ENCODE peak calls at places on chromosomes 11 and 22, in nine cellular contexts. One of them, this sample, is unnamed.
A peak's percentile ranks its signal among the peaks of the same experiment; 100 is the strongest.

GRCh38 chr11:70146309-70146708 is 56.8 kb upstream of the FADD start:
- DNase-seq in fibroblast of lung: no peak
- DNase-seq in GM12878: no peak
- DNase-seq in fibroblast of mammary gland: no peak
- DNase-seq in lower leg skin: no peak
- DNase-seq in PC-3: no peak
- DNase-seq in HFF-Myc: no peak
- DNase-seq in fibroblast of villous mesenchyme: no peak
- DNase-seq in endothelial cell: no peak
- DNase-seq in this sample: no peak

GRCh38 chr11:22415481-22415880 is 77.3 kb downstream of the SLC17A6 start:
- DNase-seq in fibroblast of mammary gland: peak; percentile 75
- DNase-seq in PC-3: no peak
- DNase-seq in fibroblast of villous mesenchyme: no peak
- DNase-seq in HFF-Myc: no peak
- DNase-seq in fibroblast of lung: peak; percentile 13
- DNase-seq in endothelial cell: no peak
- DNase-seq in GM12878: no peak
- DNase-seq in lower leg skin: no peak
- DNase-seq in this sample: no peak

GRCh38 chr11:60902625-60903024 is 3.8 kb downstream of the PRPF19 start:
- DNase-seq in PC-3: no peak
- DNase-seq in fibroblast of villous mesenchyme: no peak
- DNase-seq in GM12878: no peak
- DNase-seq in HFF-Myc: no peak
- DNase-seq in endothelial cell: no peak
- DNase-seq in fibroblast of lung: no peak
- DNase-seq in lower leg skin: no peak
- DNase-seq in fibroblast of mammary gland: no peak
- DNase-seq in this sample: no peak

GRCh38 chr22:46867106-46867505 is 104.7 kb downstream of the TBC1D22A start:
- DNase-seq in endothelial cell: no peak
- DNase-seq in fibroblast of mammary gland: peak; percentile 40
- DNase-seq in lower leg skin: no peak
- DNase-seq in fibroblast of lung: no peak
- DNase-seq in fibroblast of villous mesenchyme: no peak
- DNase-seq in PC-3: no peak
- DNase-seq in HFF-Myc: no peak
- DNase-seq in GM12878: no peak
- DNase-seq in this sample: no peak

GRCh38 chr22:29342177-29342576 is 26.7 kb upstream of the RASL10A start:
- DNase-seq in PC-3: no peak
- DNase-seq in lower leg skin: no peak
- DNase-seq in fibroblast of lung: no peak
- DNase-seq in fibroblast of mammary gland: no peak
- DNase-seq in GM12878: no peak
- DNase-seq in HFF-Myc: no peak
- DNase-seq in endothelial cell: no peak
- DNase-seq in fibroblast of villous mesenchyme: no peak
- DNase-seq in this sample: no peak

GRCh38 chr11:15775051-15775541 is 581.2 kb downstream of the SOX6 start:
- DNase-seq in PC-3: no peak
- DNase-seq in fibroblast of mammary gland: no peak
- DNase-seq in GM12878: no peak
- DNase-seq in endothelial cell: no peak
- DNase-seq in fibroblast of lung: peak; percentile 35
- DNase-seq in HFF-Myc: no peak
- DNase-seq in fibroblast of villous mesenchyme: no peak
- DNase-seq in lower leg skin: no peak
- DNase-seq in this sample: no peak

GRCh38 chr11:48169259-48169658 is 47.4 kb upstream of the OR4B1 start:
- DNase-seq in GM12878: no peak
- DNase-seq in PC-3: no peak
- DNase-seq in fibroblast of villous mesenchyme: no peak
- DNase-seq in lower leg skin: no peak
- DNase-seq in fibroblast of mammary gland: peak; percentile 8
- DNase-seq in fibroblast of lung: peak; percentile 14
- DNase-seq in HFF-Myc: no peak
- DNase-seq in endothelial cell: no peak
- DNase-seq in this sample: no peak

GRCh38 chr11:12470236-12470635 is 92.9 kb downstream of the PARVA start:
- DNase-seq in GM12878: no peak
- DNase-seq in PC-3: no peak
- DNase-seq in HFF-Myc: no peak
- DNase-seq in fibroblast of villous mesenchyme: no peak
- DNase-seq in fibroblast of mammary gland: no peak
- DNase-seq in endothelial cell: no peak
- DNase-seq in fibroblast of lung: no peak
- DNase-seq in lower leg skin: no peak
- DNase-seq in this sample: no peak

GRCh38 chr11:2770556-2771301 is 70.9 kb upstream of the KCNQ1OT1 start:
- DNase-seq in lower leg skin: peak; percentile 14
- DNase-seq in HFF-Myc: no peak
- DNase-seq in fibroblast of lung: no peak
- DNase-seq in fibroblast of mammary gland: no peak
- DNase-seq in GM12878: no peak
- DNase-seq in fibroblast of villous mesenchyme: no peak
- DNase-seq in PC-3: no peak
- DNase-seq in endothelial cell: peak; percentile 2
- DNase-seq in this sample: peak; percentile 6

GRCh38 chr22:19723990-19724827 is 870 bp downstream of the GP1BB start:
- DNase-seq in endothelial cell: peak; percentile 83
- DNase-seq in GM12878: no peak
- DNase-seq in lower leg skin: no peak
- DNase-seq in fibroblast of mammary gland: peak; percentile 25
- DNase-seq in PC-3: peak; percentile 61
- DNase-seq in HFF-Myc: no peak
- DNase-seq in fibroblast of lung: peak; percentile 40
- DNase-seq in fibroblast of villous mesenchyme: peak; percentile 19
- DNase-seq in this sample: peak; percentile 85
- TF ChIP-seq CTCF in endothelial cell: peak; percentile 63
- TF ChIP-seq CTCF in GM12878: no peak
- TF ChIP-seq CTCF in lower leg skin: no peak
- TF ChIP-seq CTCF in fibroblast of mammary gland: no peak
- TF ChIP-seq CTCF in PC-3: no peak
- TF ChIP-seq CTCF in HFF-Myc: no peak
- TF ChIP-seq CTCF in fibroblast of lung: no peak
- TF ChIP-seq CTCF in fibroblast of villous mesenchyme: no peak
- TF ChIP-seq CTCF in this sample: peak; percentile 22

GRCh38 chr11:68857037-68857586 is 15.4 kb upstream of the CPT1A start:
- DNase-seq in endothelial cell: no peak
- DNase-seq in fibroblast of villous mesenchyme: no peak
- DNase-seq in fibroblast of mammary gland: no peak
- DNase-seq in fibroblast of lung: no peak
- DNase-seq in HFF-Myc: no peak
- DNase-seq in GM12878: no peak
- DNase-seq in PC-3: peak; percentile 22
- DNase-seq in lower leg skin: no peak
- DNase-seq in this sample: no peak
- TF ChIP-seq CTCF in endothelial cell: no peak
- TF ChIP-seq CTCF in fibroblast of villous mesenchyme: no peak
- TF ChIP-seq CTCF in fibroblast of mammary gland: no peak
- TF ChIP-seq CTCF in fibroblast of lung: no peak
- TF ChIP-seq CTCF in HFF-Myc: no peak
- TF ChIP-seq CTCF in GM12878: no peak
- TF ChIP-seq CTCF in PC-3: peak; percentile 40
- TF ChIP-seq CTCF in lower leg skin: no peak
- TF ChIP-seq CTCF in this sample: no peak

GRCh38 chr11:130070109-130070828 is 575 bp downstream of the APLP2 start:
- DNase-seq in fibroblast of lung: peak; percentile 32
- DNase-seq in fibroblast of mammary gland: no peak
- DNase-seq in lower leg skin: no peak
- DNase-seq in fibroblast of villous mesenchyme: peak; percentile 26
- DNase-seq in GM12878: no peak
- DNase-seq in PC-3: peak; percentile 57
- DNase-seq in HFF-Myc: no peak
- DNase-seq in endothelial cell: peak; percentile 36
- DNase-seq in this sample: peak; percentile 68
- TF ChIP-seq CTCF in fibroblast of lung: peak; percentile 8
- TF ChIP-seq CTCF in fibroblast of mammary gland: no peak
- TF ChIP-seq CTCF in lower leg skin: no peak
- TF ChIP-seq CTCF in fibroblast of villous mesenchyme: peak; percentile 1
- TF ChIP-seq CTCF in GM12878: peak; percentile 16
- TF ChIP-seq CTCF in PC-3: peak; percentile 12
- TF ChIP-seq CTCF in HFF-Myc: no peak
- TF ChIP-seq CTCF in endothelial cell: no peak
- TF ChIP-seq CTCF in this sample: no peak

GRCh38 chr11:111606986-111607385 is 4.7 kb downstream of the SIK2 start:
- DNase-seq in fibroblast of lung: peak; percentile 68
- DNase-seq in GM12878: no peak
- DNase-seq in endothelial cell: no peak
- DNase-seq in lower leg skin: no peak
- DNase-seq in fibroblast of villous mesenchyme: peak; percentile 45
- DNase-seq in fibroblast of mammary gland: no peak
- DNase-seq in PC-3: no peak
- DNase-seq in HFF-Myc: no peak
- DNase-seq in this sample: no peak
- TF ChIP-seq CTCF in fibroblast of lung: no peak
- TF ChIP-seq CTCF in GM12878: no peak
- TF ChIP-seq CTCF in endothelial cell: no peak
- TF ChIP-seq CTCF in lower leg skin: no peak
- TF ChIP-seq CTCF in fibroblast of villous mesenchyme: no peak
- TF ChIP-seq CTCF in fibroblast of mammary gland: no peak
- TF ChIP-seq CTCF in PC-3: no peak
- TF ChIP-seq CTCF in HFF-Myc: no peak
- TF ChIP-seq CTCF in this sample: no peak

GRCh38 chr11:64090811-64091516 is 55.2 kb downstream of the FLRT1 start:
- DNase-seq in HFF-Myc: no peak
- DNase-seq in lower leg skin: no peak
- DNase-seq in PC-3: no peak
- DNase-seq in endothelial cell: no peak
- DNase-seq in fibroblast of lung: no peak
- DNase-seq in fibroblast of mammary gland: peak; percentile 54
- DNase-seq in GM12878: no peak
- DNase-seq in fibroblast of villous mesenchyme: peak; percentile 71
- DNase-seq in this sample: no peak
- TF ChIP-seq CTCF in HFF-Myc: no peak
- TF ChIP-seq CTCF in lower leg skin: no peak
- TF ChIP-seq CTCF in PC-3: peak; percentile 39
- TF ChIP-seq CTCF in endothelial cell: no peak
- TF ChIP-seq CTCF in fibroblast of lung: peak; percentile 16
- TF ChIP-seq CTCF in fibroblast of mammary gland: no peak
- TF ChIP-seq CTCF in GM12878: no peak
- TF ChIP-seq CTCF in fibroblast of villous mesenchyme: no peak
- TF ChIP-seq CTCF in this sample: peak; percentile 22